ENCODE peak calls at places on chromosomes 3 and 15, in seven cellular contexts. M, U, P, Z, Q, G and J are unnamed samples.

GRCh38 chr3:110479676-110480075 is 591.9 kb upstream of the NECTIN3 start:
- DNase-seq in M (no peak), U (no peak), P (no peak), Z (no peak), Q (no peak), G (no peak), J (no peak)

GRCh38 chr15:75532413-75533250 is 46.5 kb downstream of the PTPN9 start:
- DNase-seq in M (peak), U (peak), P (no peak), Z (no peak), Q (peak), G (peak), J (peak)

GRCh38 chr3:126033765-126034164 is 50.2 kb downstream of the SLC41A3 start:
- DNase-seq in M (no peak), U (peak), P (no peak), Z (no peak), Q (peak), G (no peak), J (no peak)

GRCh38 chr15:66894986-66895780 is 170.2 kb upstream of the SMAD3 start:
- DNase-seq in M (no peak), U (peak), P (no peak), Z (no peak), Q (no peak), G (no peak), J (no peak)

GRCh38 chr3:37480003-37480402 is 305.6 kb upstream of the LRRFIP2 start:
- DNase-seq in M (no peak), U (peak), P (no peak), Z (no peak), Q (no peak), G (no peak), J (no peak)

GRCh38 chr15:25401511-25401910 is 37.3 kb downstream of the UBE3A start:
- DNase-seq in M (no peak), U (no peak), P (no peak), Z (no peak), Q (no peak), G (no peak), J (no peak)

GRCh38 chr3:15903164-15903563 is 105.4 kb upstream of the ANKRD28 start:
- DNase-seq in M (no peak), U (peak), P (no peak), Z (no peak), Q (peak), G (no peak), J (no peak)

GRCh38 chr3:36227982-36228381 is 152.3 kb upstream of the STAC start:
- DNase-seq in M (no peak), U (no peak), P (no peak), Z (no peak), Q (no peak), G (no peak), J (no peak)

GRCh38 chr3:11254876-11255275 is 17.3 kb upstream of the ATG7 start:
- DNase-seq in M (no peak), U (no peak), P (no peak), Z (no peak), Q (no peak), G (no peak), J (no peak)

GRCh38 chr3:123375014-123375940 is 73.6 kb downstream of the ADCY5 start:
- DNase-seq in M (no peak), U (peak), P (no peak), Z (no peak), Q (no peak), G (no peak), J (no peak)

GRCh38 chr3:98577178-98577895 is 16.1 kb downstream of the CPOX start:
- DNase-seq in M (no peak), U (no peak), P (no peak), Z (no peak), Q (no peak), G (no peak), J (no peak)

GRCh38 chr15:70284438-70285214 is 186.9 kb upstream of the TLE3 start:
- DNase-seq in M (no peak), U (no peak), P (no peak), Z (no peak), Q (peak), G (no peak), J (no peak)

GRCh38 chr3:186368717-186369116 is 6.7 kb upstream of the DGKG start:
- DNase-seq in M (no peak), U (no peak), P (no peak), Z (no peak), Q (no peak), G (no peak), J (no peak)

GRCh38 chr3:181700168-181701087 is 11.3 kb upstream of the SOX2 start:
- DNase-seq in M (peak), U (no peak), P (no peak), Z (peak), Q (peak), G (peak), J (peak)

GRCh38 chr3:75294124-75294523 is 370.0 kb upstream of the FRG2C start:
- DNase-seq in M (peak), U (peak), P (peak), Z (peak), Q (peak), G (peak), J (no peak)

GRCh38 chr15:62644874-62645755 is 397.4 kb upstream of the TPM1 start:
- DNase-seq in M (no peak), U (no peak), P (no peak), Z (no peak), Q (no peak), G (peak), J (no peak)

GRCh38 chr3:127679534-127680145 is 6.9 kb downstream of the ABTB1 start:
- DNase-seq in M (no peak), U (peak), P (no peak), Z (no peak), Q (peak), G (no peak), J (no peak)

GRCh38 chr15:60652870-60653269 is 173.9 kb upstream of the ICE2 start:
- DNase-seq in M (no peak), U (no peak), P (no peak), Z (no peak), Q (no peak), G (no peak), J (no peak)

GRCh38 chr15:24676431-24676830 is 856 bp downstream of the NPAP1 start:
- DNase-seq in M (no peak), U (no peak), P (no peak), Z (no peak), Q (no peak), G (no peak), J (no peak)

GRCh38 chr3:194282436-194283122 is 68.5 kb downstream of the CPN2 start:
- DNase-seq in M (no peak), U (peak), P (no peak), Z (no peak), Q (no peak), G (no peak), J (no peak)

GRCh38 chr3:62289922-62290321 is 83.4 kb downstream of the FEZF2 start:
- DNase-seq in M (no peak), U (no peak), P (no peak), Z (no peak), Q (no peak), G (no peak), J (no peak)

GRCh38 chr3:126352476-126353454 is 4.4 kb downstream of the KLF15 start:
- DNase-seq in M (no peak), U (peak), P (no peak), Z (no peak), Q (no peak), G (peak), J (no peak)

GRCh38 chr3:194466761-194467356 is 19.9 kb downstream of the ATP13A3 start:
- DNase-seq in M (no peak), U (no peak), P (no peak), Z (no peak), Q (no peak), G (no peak), J (no peak)

GRCh38 chr3:128504957-128505730 is 12.1 kb upstream of the GATA2 start:
- DNase-seq in M (no peak), U (peak), P (no peak), Z (no peak), Q (no peak), G (no peak), J (peak)

GRCh38 chr15:62067448-62068044 is 769 bp downstream of the C2CD4A start:
- DNase-seq in M (peak), U (peak), P (no peak), Z (no peak), Q (peak), G (no peak), J (peak)

GRCh38 chr15:42547926-42548257 is 701 bp downstream of the LRRC57 start:
- DNase-seq in M (no peak), U (no peak), P (no peak), Z (peak), Q (no peak), G (peak), J (no peak)

GRCh38 chr15:74787251-74788041 is 5.6 kb downstream of the CSK start:
- DNase-seq in M (peak), U (peak), P (no peak), Z (peak), Q (peak), G (no peak), J (peak)

GRCh38 chr3:101829066-101829830 is 20.1 kb upstream of the NFKBIZ start:
- DNase-seq in M (no peak), U (peak), P (no peak), Z (no peak), Q (peak), G (no peak), J (no peak)

GRCh38 chr3:38353151-38353550 is 6.6 kb downstream of the XYLB start:
- DNase-seq in M (no peak), U (no peak), P (no peak), Z (no peak), Q (no peak), G (no peak), J (no peak)

GRCh38 chr15:75067123-75067854 is 43.9 kb downstream of the PPCDC start:
- DNase-seq in M (no peak), U (no peak), P (no peak), Z (peak), Q (no peak), G (no peak), J (peak)

DNA sequence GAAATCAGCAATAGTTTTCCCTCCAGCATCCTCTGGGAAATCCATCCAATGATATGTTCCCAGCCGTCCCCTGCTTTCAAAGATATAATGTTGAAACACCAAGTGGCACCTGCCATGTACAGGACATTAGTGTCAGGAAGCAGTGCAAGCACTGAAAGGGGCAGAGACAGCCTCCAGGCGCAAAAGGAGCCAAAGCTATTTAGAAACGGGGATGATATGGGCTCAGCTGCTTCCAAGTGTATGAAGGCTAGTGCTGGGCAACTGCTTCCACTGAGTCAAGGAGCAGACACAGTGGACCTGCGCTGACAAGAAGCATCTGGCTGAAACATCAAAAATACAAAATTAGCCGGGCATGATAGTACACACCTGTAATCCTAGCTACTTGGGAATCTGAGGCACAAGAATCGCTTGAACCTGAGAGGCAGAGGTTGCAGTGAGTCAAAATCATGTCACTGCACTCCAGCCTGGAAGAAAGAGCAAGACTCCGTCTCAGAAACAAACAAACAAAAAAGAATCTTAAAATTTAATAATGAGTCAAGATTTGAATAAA is 119.7 kb downstream of the AQP9 start:
- DNase-seq in M (no peak), U (no peak), P (no peak), Z (no peak), Q (no peak), G (no peak), J (no peak)
- TF ChIP-seq POLR2A in M (no peak), U (no peak), P (no peak), Z (no peak), Q (no peak), G (no peak), J (no peak)

GRCh38 chr3:119675188-119675874 is 1.9 kb downstream of the COX17 start:
- DNase-seq in M (no peak), U (no peak), P (no peak), Z (no peak), Q (no peak), G (no peak), J (peak)

GRCh38 chr3:119676771-119677640 is at the start of gene COX17:
- DNase-seq in M (peak), U (peak), P (peak), Z (peak), Q (peak), G (peak), J (peak)

GRCh38 chr3:119676020-119676419 is 1.2 kb downstream of the COX17 start:
- DNase-seq in M (no peak), U (no peak), P (no peak), Z (no peak), Q (no peak), G (no peak), J (peak)

GRCh38 chr3:119679874-119680273 is 2.7 kb upstream of the COX17 start:
- DNase-seq in M (no peak), U (no peak), P (no peak), Z (no peak), Q (no peak), G (no peak), J (peak)

DNA sequence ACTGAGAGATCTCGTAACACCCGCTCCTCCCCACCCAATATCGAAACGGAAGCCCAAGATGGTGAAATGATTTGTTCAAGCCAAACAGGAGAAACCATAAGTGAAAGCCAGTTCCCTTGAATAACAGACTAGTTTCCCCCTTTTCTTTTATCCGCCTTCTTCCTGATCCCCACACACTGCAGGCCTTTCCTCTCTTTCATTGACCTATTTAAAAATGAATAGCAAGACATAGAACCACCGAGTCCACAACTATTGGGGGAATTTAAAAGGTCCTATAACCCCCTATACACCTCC is 382 bp upstream of the COX17 start:
- DNase-seq in M (no peak), U (no peak), P (no peak), Z (no peak), Q (no peak), G (no peak), J (no peak)
- TF ChIP-seq POLR2A in M (no peak), U (no peak), P (no peak), Z (no peak), Q (no peak), G (no peak), J (peak)

GRCh38 chr15:90885432-90886290 is 1.4 kb downstream of the FES start:
- DNase-seq in M (peak), U (peak), P (no peak), Z (no peak), Q (peak), G (no peak), J (peak)
- TF ChIP-seq POLR2A in M (no peak), U (no peak), P (no peak), Z (no peak), Q (no peak), G (no peak), J (no peak)

GRCh38 chr3:9390265-9390888 is 7.0 kb upstream of the SETD5 start:
- DNase-seq in M (no peak), U (no peak), P (no peak), Z (no peak), Q (no peak), G (no peak), J (no peak)

GRCh38 chr3:9388142-9388541 is 9.3 kb upstream of the SETD5 start:
- DNase-seq in M (no peak), U (no peak), P (no peak), Z (no peak), Q (no peak), G (no peak), J (no peak)

GRCh38 chr3:9386501-9387321 is 10.7 kb upstream of the SETD5 start:
- DNase-seq in M (no peak), U (no peak), P (no peak), Z (no peak), Q (no peak), G (peak), J (no peak)

GRCh38 chr3:9387322-9387655 is 10.1 kb upstream of the SETD5 start:
- DNase-seq in M (no peak), U (no peak), P (no peak), Z (no peak), Q (no peak), G (no peak), J (no peak)

GRCh38 chr3:9388562-9389272 is 8.7 kb upstream of the SETD5 start:
- DNase-seq in M (no peak), U (no peak), P (no peak), Z (no peak), Q (no peak), G (no peak), J (no peak)
- TF ChIP-seq POLR2A in M (no peak), U (no peak), P (no peak), Z (no peak), Q (no peak), G (no peak), J (peak)